ENCODE peak calls at places on chromosomes 7 and 10, in five cellular contexts. One of them, this sample, is unnamed.

GRCh38 chr7:1313591-1313990 is 80.9 kb downstream of the UNCX start:
- DNase-seq in hepatocyte: no peak
- DNase-seq in GM23248: no peak
- DNase-seq in MM.1S: no peak
- DNase-seq in HCT116: no peak
- DNase-seq in this sample: no peak

GRCh38 chr7:6305330-6305729 is 32.9 kb upstream of the CYTH3 start:
- DNase-seq in hepatocyte: no peak
- DNase-seq in GM23248: no peak
- DNase-seq in MM.1S: no peak
- DNase-seq in HCT116: no peak
- DNase-seq in this sample: no peak

GRCh38 chr10:125005312-125006187 is 63.6 kb downstream of the ZRANB1 start:
- DNase-seq in hepatocyte: no peak
- DNase-seq in GM23248: no peak
- DNase-seq in MM.1S: no peak
- DNase-seq in HCT116: no peak
- DNase-seq in this sample: no peak

GRCh38 chr7:130278892-130279690 is 12.4 kb downstream of the CPA2 start:
- DNase-seq in hepatocyte: no peak
- DNase-seq in GM23248: peak; percentile 78
- DNase-seq in MM.1S: no peak
- DNase-seq in HCT116: no peak
- DNase-seq in this sample: no peak

GRCh38 chr10:13716161-13717071 is 129.7 kb downstream of the PRPF18 start:
- DNase-seq in hepatocyte: no peak
- DNase-seq in GM23248: peak; percentile 91
- DNase-seq in MM.1S: no peak
- DNase-seq in HCT116: no peak
- DNase-seq in this sample: no peak

GRCh38 chr10:73553316-73553715 is 37.8 kb downstream of the USP54 start:
- DNase-seq in hepatocyte: no peak
- DNase-seq in GM23248: no peak
- DNase-seq in MM.1S: no peak
- DNase-seq in HCT116: no peak
- DNase-seq in this sample: peak; percentile 82

GRCh38 chr10:86699541-86699940 is 31.2 kb downstream of the LDB3 start:
- DNase-seq in hepatocyte: no peak
- DNase-seq in GM23248: no peak
- DNase-seq in MM.1S: no peak
- DNase-seq in HCT116: no peak
- DNase-seq in this sample: no peak

GRCh38 chr10:69056129-69056528 is 31.8 kb upstream of the SRGN start:
- DNase-seq in hepatocyte: no peak
- DNase-seq in GM23248: peak; percentile 15
- DNase-seq in MM.1S: no peak
- DNase-seq in HCT116: no peak
- DNase-seq in this sample: no peak

GRCh38 chr7:112290065-112290464 is 83.6 kb downstream of the ZNF277 start:
- DNase-seq in hepatocyte: no peak
- DNase-seq in GM23248: peak; percentile 60
- DNase-seq in MM.1S: no peak
- DNase-seq in HCT116: no peak
- DNase-seq in this sample: no peak

GRCh38 chr10:80137031-80137712 is 4.6 kb downstream of the PLAC9 start:
- DNase-seq in hepatocyte: peak; percentile 61
- DNase-seq in GM23248: peak; percentile 89
- DNase-seq in MM.1S: no peak
- DNase-seq in HCT116: no peak
- DNase-seq in this sample: peak; percentile 11

GRCh38 chr10:80141696-80142460 is 9.3 kb downstream of the PLAC9 start:
- DNase-seq in hepatocyte: no peak
- DNase-seq in GM23248: no peak
- DNase-seq in MM.1S: no peak
- DNase-seq in HCT116: no peak
- DNase-seq in this sample: peak; percentile 28

GRCh38 chr10:80139290-80139689 is 6.8 kb downstream of the PLAC9 start:
- DNase-seq in hepatocyte: no peak
- DNase-seq in GM23248: no peak
- DNase-seq in MM.1S: no peak
- DNase-seq in HCT116: no peak
- DNase-seq in this sample: no peak

GRCh38 chr10:80136134-80136571 is 3.6 kb downstream of the PLAC9 start:
- DNase-seq in hepatocyte: peak; percentile 52
- DNase-seq in GM23248: peak; percentile 97
- DNase-seq in MM.1S: no peak
- DNase-seq in HCT116: no peak
- DNase-seq in this sample: no peak

GRCh38 chr10:80137926-80138325 is 5.4 kb downstream of the PLAC9 start:
- DNase-seq in hepatocyte: peak; percentile 3
- DNase-seq in GM23248: no peak
- DNase-seq in MM.1S: no peak
- DNase-seq in HCT116: no peak
- DNase-seq in this sample: no peak
- TF ChIP-seq EZH2phosphoT487 in hepatocyte: no peak
- TF ChIP-seq EZH2phosphoT487 in GM23248: no peak
- TF ChIP-seq EZH2phosphoT487 in MM.1S: no peak
- TF ChIP-seq EZH2phosphoT487 in HCT116: no peak
- TF ChIP-seq EZH2phosphoT487 in this sample: no peak

GRCh38 chr10:110972231-110973134 is 53.1 kb downstream of the SHOC2 start:
- DNase-seq in hepatocyte: no peak
- DNase-seq in GM23248: no peak
- DNase-seq in MM.1S: no peak
- DNase-seq in HCT116: no peak
- DNase-seq in this sample: no peak
- H3K27ac ChIP-seq in hepatocyte: no peak overlapping the region
- H3K27ac ChIP-seq in GM23248: no peak overlapping the region
- H3K27ac ChIP-seq in MM.1S: no peak overlapping the region
- H3K27ac ChIP-seq in HCT116: no peak overlapping the region
- H3K27ac ChIP-seq in this sample: no peak overlapping the region

GRCh38 chr7:121557034-121557892 is 161.2 kb upstream of the FAM3C start:
- DNase-seq in hepatocyte: no peak
- DNase-seq in GM23248: peak; percentile 42
- DNase-seq in MM.1S: no peak
- DNase-seq in HCT116: no peak
- DNase-seq in this sample: no peak
- TF ChIP-seq EZH2phosphoT487 in hepatocyte: no peak
- TF ChIP-seq EZH2phosphoT487 in GM23248: no peak
- TF ChIP-seq EZH2phosphoT487 in MM.1S: no peak
- TF ChIP-seq EZH2phosphoT487 in HCT116: no peak
- TF ChIP-seq EZH2phosphoT487 in this sample: no peak

DNA sequence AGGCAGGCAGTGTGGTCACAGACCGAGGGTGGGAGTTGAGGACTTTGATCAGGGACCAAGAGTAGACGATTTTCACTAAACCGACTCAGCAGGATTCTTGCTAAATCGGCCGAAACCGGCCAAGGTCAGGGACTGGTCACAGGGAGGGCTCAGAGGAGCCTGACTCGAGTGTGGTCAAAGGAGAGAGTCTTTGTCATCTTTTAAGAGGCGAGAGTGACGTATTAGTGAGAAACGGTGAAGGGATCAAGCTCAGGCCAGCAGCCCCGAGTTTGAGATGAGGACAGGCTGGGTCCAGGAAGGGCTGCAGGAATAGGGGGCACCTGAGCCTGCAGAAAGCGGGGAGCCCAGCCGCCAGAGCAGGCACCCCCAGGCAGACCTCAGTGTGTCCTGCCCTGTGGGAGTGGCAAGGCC is 41.6 kb upstream of the FAM20C start:
- DNase-seq in hepatocyte: no peak
- DNase-seq in GM23248: peak; percentile 55
- DNase-seq in MM.1S: no peak
- DNase-seq in HCT116: no peak
- DNase-seq in this sample: no peak
- H3K27ac ChIP-seq in hepatocyte: no peak overlapping the region
- H3K27ac ChIP-seq in GM23248: no peak overlapping the region
- H3K27ac ChIP-seq in MM.1S: no peak overlapping the region
- H3K27ac ChIP-seq in HCT116: no peak overlapping the region
- H3K27ac ChIP-seq in this sample: no peak overlapping the region

This sample was measured in neural progenitor cell.